ENCODE peak calls at places on chromosomes 3 and 15, in eight cellular contexts. V, F, E, G, A, J, Q and N are unnamed samples.

GRCh38 chr3:64685331-64685799 is 2.4 kb downstream of the ADAMTS9 start:
- DNase-seq in F (peak; percentile 43), E (no peak), V (no peak), J (no peak), G (no peak), A (no peak), Q (peak; percentile 32), N (no peak)

GRCh38 chr15:53472210-53472609 is 287.3 kb downstream of the WDR72 start:
- DNase-seq in J (no peak), V (no peak), A (no peak), F (no peak), G (no peak), Q (no peak), E (no peak), N (no peak)

GRCh38 chr3:30271781-30272180 is 334.6 kb upstream of the TGFBR2 start:
- DNase-seq in V (no peak), E (no peak), A (no peak), J (no peak), F (no peak), G (no peak), Q (no peak), N (no peak)

GRCh38 chr3:139353920-139354556 is 10.2 kb downstream of the MRPS22 start:
- DNase-seq in V (no peak), G (peak; percentile 38), Q (peak; percentile 71), E (no peak), A (peak; percentile 57), J (no peak), F (no peak), N (peak; percentile 46)

GRCh38 chr15:83846847-83847246 is 192.9 kb downstream of the ADAMTSL3 start:
- DNase-seq in E (no peak), Q (no peak), A (no peak), V (no peak), F (no peak), J (no peak), G (no peak), N (no peak)

GRCh38 chr3:12439161-12439560 is 45.1 kb upstream of the TSEN2 start:
- DNase-seq in G (no peak), E (no peak), A (no peak), V (no peak), F (no peak), Q (no peak), J (no peak), N (no peak)

GRCh38 chr3:160343132-160343531 is 55.9 kb downstream of the IFT80 start:
- DNase-seq in G (peak; percentile 12), F (no peak), Q (peak; percentile 41), E (no peak), J (no peak), A (peak; percentile 43), V (no peak), N (peak; percentile 21)

GRCh38 chr3:106208979-106209378 is 340.2 kb upstream of the CBLB start:
- DNase-seq in Q (peak; percentile 1), A (no peak), J (no peak), V (no peak), G (peak; percentile 41), E (no peak), F (no peak), N (no peak)